ENCODE peak calls at places on chromosomes 5 and 9, in eight cellular contexts. Z is lung, W is GM23248, Y is neural progenitor cell, K is right cardiac atrium, P is IMR-90, U is aorta, E is ovary. A is an unnamed sample. For H3K4me1, the result is how much of the 10 kb centered on the place peaks cover.

GRCh38 chr9:121353246-121353975 is 16.6 kb downstream of the STOM start:
- DNase-seq in Z (no peak), W (no peak), Y (no peak), K (no peak), P (no peak), U (no peak), E (no peak), A (no peak)

GRCh38 chr9:110626109-110626829 is 42.3 kb upstream of the MUSK start:
- DNase-seq in Z (no peak), W (peak), Y (no peak), K (no peak), P (peak), U (no peak), E (no peak), A (no peak)

GRCh38 chr9:94783121-94783664 is 56.7 kb downstream of the AOPEP start:
- DNase-seq in Z (peak), W (peak), Y (peak), K (peak), P (peak), U (peak), E (peak), A (peak)

GRCh38 chr9:120480707-120481106 is 99.3 kb downstream of the CDK5RAP2 start:
- DNase-seq in Z (no peak), W (peak), Y (no peak), K (no peak), P (no peak), U (no peak), E (no peak), A (no peak)

GRCh38 chr9:131839281-131840084 is 99.6 kb upstream of the RAPGEF1 start:
- DNase-seq in Z (no peak), W (peak), Y (no peak), K (peak), P (peak), U (no peak), E (no peak), A (peak)

GRCh38 chr9:87579761-87580626 is 82.3 kb downstream of the DAPK1 start:
- DNase-seq in Z (no peak), W (peak), Y (no peak), K (no peak), P (no peak), U (no peak), E (no peak), A (no peak)

GRCh38 chr5:157924931-157925729 is 66.2 kb upstream of the CLINT1 start:
- DNase-seq in Z (peak), W (peak), Y (no peak), K (no peak), P (no peak), U (no peak), E (no peak), A (peak)

GRCh38 chr5:6504677-6505414 is 56.2 kb downstream of the UBE2QL1 start:
- DNase-seq in Z (no peak), W (no peak), Y (no peak), K (no peak), P (peak), U (no peak), E (no peak), A (no peak)

GRCh38 chr5:154302181-154302580 is 111.6 kb downstream of the GALNT10 start:
- DNase-seq in Z (no peak), W (no peak), Y (no peak), K (peak), P (no peak), U (peak), E (peak), A (no peak)

GRCh38 chr5:43309657-43310056 is 3.6 kb downstream of the HMGCS1 start:
- DNase-seq in Z (no peak), W (no peak), Y (peak), K (no peak), P (peak), U (no peak), E (no peak), A (peak)

GRCh38 chr9:137467896-137468295 is 8.8 kb upstream of the NSMF start:
- DNase-seq in Z (no peak), W (no peak), Y (no peak), K (peak), P (no peak), U (peak), E (no peak), A (no peak)

GRCh38 chr9:98989036-98990000 is 45.6 kb downstream of the COL15A1 start:
- DNase-seq in Z (peak), W (peak), Y (peak), K (peak), P (peak), U (peak), E (no peak), A (peak)

GRCh38 chr5:173454381-173454763 is 126.2 kb upstream of the STC2 start:
- DNase-seq in Z (no peak), W (peak), Y (no peak), K (no peak), P (peak), U (no peak), E (no peak), A (peak)

GRCh38 chr5:1926471-1927341 is 44.0 kb upstream of the IRX4 start:
- DNase-seq in Z (no peak), W (no peak), Y (no peak), K (no peak), P (no peak), U (no peak), E (no peak), A (no peak)

GRCh38 chr9:4077499-4078102 is 222.3 kb downstream of the GLIS3 start:
- DNase-seq in Z (peak), W (peak), Y (peak), K (peak), P (peak), U (peak), E (peak), A (peak)

GRCh38 chr9:70403166-70403565 is 11.3 kb downstream of the KLF9 start:
- DNase-seq in Z (no peak), W (peak), Y (no peak), K (no peak), P (no peak), U (no peak), E (no peak), A (no peak)

GRCh38 chr9:70399141-70399540 is 15.3 kb downstream of the KLF9 start:
- DNase-seq in Z (no peak), W (no peak), Y (no peak), K (no peak), P (no peak), U (no peak), E (no peak), A (no peak)

GRCh38 chr9:70402213-70402612 is 12.2 kb downstream of the KLF9 start:
- DNase-seq in Z (no peak), W (no peak), Y (no peak), K (no peak), P (no peak), U (no peak), E (no peak), A (no peak)

GRCh38 chr9:70398145-70398556 is 16.3 kb downstream of the KLF9 start:
- DNase-seq in Z (no peak), W (no peak), Y (no peak), K (no peak), P (no peak), U (no peak), E (no peak), A (no peak)

DNA sequence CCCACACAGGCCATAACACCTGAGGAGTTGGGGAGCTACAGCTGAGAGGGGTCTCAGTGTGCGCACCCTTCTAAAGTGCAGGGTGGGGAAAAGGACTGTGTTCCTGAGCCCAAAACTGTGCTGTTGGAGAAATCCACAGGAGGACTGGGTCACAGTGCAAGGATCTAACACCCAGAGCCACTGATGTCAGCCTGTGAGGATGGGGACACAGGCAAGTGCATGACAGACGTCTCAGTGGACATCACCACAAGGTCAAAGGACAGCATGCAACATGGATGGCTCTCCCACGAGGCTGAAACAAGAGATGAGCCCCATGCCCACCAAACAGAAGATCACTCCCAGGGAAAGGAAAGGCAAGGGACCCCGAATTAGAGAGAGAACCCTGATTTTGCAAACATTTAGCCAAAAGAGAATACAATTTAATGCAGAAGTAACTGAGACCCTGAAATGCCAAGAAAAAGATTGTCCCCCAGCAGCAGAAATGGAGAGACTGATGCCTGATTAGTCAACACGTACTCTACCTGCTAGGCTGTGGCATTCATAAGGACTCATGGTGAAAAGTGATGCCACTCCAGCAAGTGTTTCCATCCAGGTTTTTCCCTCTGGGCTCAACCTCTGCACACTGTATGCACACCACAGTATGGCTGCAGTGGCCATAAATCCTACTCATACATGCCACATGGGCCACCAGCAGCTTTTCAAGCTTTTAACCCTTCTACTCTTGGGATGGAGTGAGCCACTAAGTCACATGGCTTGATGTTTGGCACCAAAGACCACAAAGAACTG is 14.2 kb downstream of the KLF9 start:
- DNase-seq in Z (no peak), W (no peak), Y (no peak), K (no peak), P (no peak), U (no peak), E (no peak), A (no peak)
- H3K4me1 ChIP-seq in Z (under half), W (under half), Y (under half), K (under half), P (under half), U (under half), E (under half), A (under half)

GRCh38 chr9:81848472-81848871 is 79.8 kb upstream of the SPATA31D4 start:
- DNase-seq in Z (no peak), W (peak), Y (no peak), K (no peak), P (peak), U (no peak), E (no peak), A (no peak)

GRCh38 chr9:81847181-81847915 is 80.9 kb upstream of the SPATA31D4 start:
- DNase-seq in Z (no peak), W (no peak), Y (no peak), K (no peak), P (no peak), U (no peak), E (no peak), A (no peak)

GRCh38 chr9:81852820-81853219 is 75.4 kb upstream of the SPATA31D4 start:
- DNase-seq in Z (no peak), W (no peak), Y (no peak), K (no peak), P (no peak), U (no peak), E (no peak), A (no peak)

GRCh38 chr9:81849631-81850259 is 78.5 kb upstream of the SPATA31D4 start:
- DNase-seq in Z (no peak), W (no peak), Y (no peak), K (no peak), P (no peak), U (no peak), E (no peak), A (peak)

GRCh38 chr9:81851340-81851739 is 76.9 kb upstream of the SPATA31D4 start:
- DNase-seq in Z (no peak), W (no peak), Y (no peak), K (peak), P (no peak), U (no peak), E (no peak), A (no peak)
- H3K4me3 ChIP-seq in Z (no peak), W (no peak), Y (no peak), K (no peak), P (no peak), U (no peak), E (no peak), A (no peak)

GRCh38 chr9:22210262-22210661 is 201.2 kb upstream of the CDKN2B start:
- DNase-seq in Z (no peak), W (peak), Y (no peak), K (no peak), P (no peak), U (no peak), E (no peak), A (peak)

GRCh38 chr9:22208846-22209585 is 199.9 kb upstream of the CDKN2B start:
- DNase-seq in Z (no peak), W (peak), Y (no peak), K (no peak), P (no peak), U (no peak), E (no peak), A (no peak)

GRCh38 chr9:22203371-22204138 is 194.4 kb upstream of the CDKN2B start:
- DNase-seq in Z (no peak), W (peak), Y (no peak), K (no peak), P (peak), U (no peak), E (no peak), A (no peak)

GRCh38 chr9:22204240-22204639 is 195.1 kb upstream of the CDKN2B start:
- DNase-seq in Z (no peak), W (no peak), Y (no peak), K (no peak), P (no peak), U (no peak), E (no peak), A (no peak)

GRCh38 chr9:22206833-22207232 is 197.7 kb upstream of the CDKN2B start:
- DNase-seq in Z (no peak), W (no peak), Y (peak), K (no peak), P (no peak), U (no peak), E (no peak), A (no peak)
- H3K4me1 ChIP-seq in Z (under half), W (under half), Y (under half), K (under half), P (under half), U (under half), E (under half), A (under half)

GRCh38 chr9:89632136-89633135 is 27.6 kb downstream of the GADD45G start:
- DNase-seq in Z (no peak), W (no peak), Y (no peak), K (no peak), P (no peak), U (peak), E (no peak), A (no peak)
- H3K4me3 ChIP-seq in Z (no peak), W (no peak), Y (no peak), K (no peak), P (no peak), U (no peak), E (no peak), A (no peak)

DNA sequence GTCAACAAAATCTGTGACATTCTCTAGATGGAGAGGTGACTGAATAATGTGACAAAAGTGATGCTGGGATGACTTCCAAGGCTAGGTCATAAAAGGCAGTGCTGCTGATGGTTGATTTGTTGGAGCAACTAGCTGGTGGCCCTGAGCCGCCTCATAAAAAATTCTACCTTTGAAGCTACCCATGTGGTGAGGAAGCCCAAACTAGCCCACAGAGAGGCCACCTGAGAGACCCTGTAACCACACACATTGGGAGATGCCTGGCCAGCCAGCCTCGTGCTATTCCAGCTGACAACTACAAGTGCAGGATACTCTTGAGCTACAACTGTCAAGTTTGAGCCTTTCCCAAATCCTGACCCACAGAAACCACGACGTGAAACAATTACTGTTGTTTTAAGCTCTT is 22.7 kb downstream of the CLTA start:
- DNase-seq in Z (no peak), W (no peak), Y (no peak), K (no peak), P (no peak), U (no peak), E (no peak), A (no peak)
- H3K4me1 ChIP-seq in Z (under half), W (under half), Y (under half), K (under half), P (under half), U (under half), E (under half), A (under half)

GRCh38 chr5:150797384-150797783 is 18.8 kb downstream of the SMIM3 start:
- DNase-seq in Z (no peak), W (no peak), Y (no peak), K (no peak), P (no peak), U (no peak), E (no peak), A (no peak)

GRCh38 chr5:150804388-150804787 is 25.8 kb downstream of the SMIM3 start:
- DNase-seq in Z (no peak), W (no peak), Y (no peak), K (no peak), P (no peak), U (no peak), E (no peak), A (no peak)

DNA sequence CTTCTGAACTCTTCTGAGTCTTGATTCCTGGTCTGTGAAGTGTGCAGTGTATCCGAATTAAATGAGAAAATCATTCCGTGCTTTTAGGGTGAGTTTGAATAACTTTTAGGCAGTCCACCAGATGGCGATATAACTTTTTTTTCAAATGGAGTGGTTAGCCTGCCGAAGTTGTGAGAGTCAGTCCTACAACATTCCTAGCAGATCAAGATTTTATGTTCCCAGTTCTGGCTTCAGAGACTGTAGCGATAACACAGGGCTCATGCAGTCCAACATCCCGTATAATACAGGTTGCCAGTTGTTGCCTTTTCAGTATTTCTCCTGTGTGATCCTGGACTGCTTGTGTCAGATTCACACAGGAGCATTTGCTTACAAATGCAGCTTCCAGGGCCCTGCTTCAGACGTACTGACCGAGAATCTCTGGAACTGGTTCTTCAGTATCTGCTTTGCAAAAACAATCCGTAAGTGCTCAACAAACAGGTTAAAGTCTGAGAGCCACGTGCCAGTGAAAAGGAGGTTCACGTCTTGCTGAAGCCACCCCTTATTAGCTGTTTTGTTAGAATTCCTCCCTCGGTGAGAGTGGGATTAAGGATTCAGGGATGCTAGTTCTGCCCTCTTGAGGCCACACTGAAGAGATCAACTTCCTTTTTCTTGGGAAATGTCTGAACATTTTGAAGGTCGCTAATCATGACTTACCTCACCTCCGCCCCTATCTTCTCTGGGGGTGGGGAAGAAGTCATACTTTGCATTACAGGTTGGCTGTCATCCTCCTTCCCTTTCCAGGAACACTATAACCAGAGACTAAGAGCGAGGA is 22.8 kb downstream of the SMIM3 start:
- DNase-seq in Z (no peak), W (peak), Y (peak), K (no peak), P (peak), U (no peak), E (peak), A (peak)
- H3K4me3 ChIP-seq in Z (peak), W (peak), Y (peak), K (peak), P (peak), U (peak), E (peak), A (peak)

GRCh38 chr5:60477849-60478248 is 222.1 kb downstream of the DEPDC1B start:
- DNase-seq in Z (no peak), W (no peak), Y (no peak), K (no peak), P (no peak), U (no peak), E (no peak), A (no peak)
- H3K4me1 ChIP-seq in Z (under half), W (under half), Y (under half), K (under half), P (under half), U (under half), E (under half), A (under half)